ENCODE peak calls at places on chromosomes 16 and 17, in seven cellular contexts. C is CD8-positive, alpha-beta T cell; N is sigmoid colon; J is MM.1S; G is PC-9; F is cardiac muscle cell; Z is OCI-LY7. O is an unnamed sample.

GRCh38 chr16:30659507-30660423 is 1.5 kb downstream of the FBRS start:
- DNase-seq in C (no peak), N (peak; percentile 78), J (peak; percentile 28), G (peak; percentile 72), F (no peak), Z (peak; percentile 26), O (no peak)

GRCh38 chr17:76273923-76274558 is 8.9 kb downstream of the UBALD2 start:
- DNase-seq in C (no peak), N (no peak), J (no peak), G (no peak), F (no peak), Z (peak; percentile 38), O (no peak)

GRCh38 chr17:67239597-67239996 is 5.4 kb downstream of the HELZ start:
- DNase-seq in C (no peak), N (no peak), J (no peak), G (no peak), F (no peak), Z (no peak), O (no peak)

GRCh38 chr16:10835281-10835931 is 16.8 kb upstream of the TVP23A start:
- DNase-seq in C (no peak), N (no peak), J (no peak), G (no peak), F (no peak), Z (no peak), O (no peak)

GRCh38 chr16:72191551-72191950 is 19.6 kb upstream of the PMFBP1 start:
- DNase-seq in C (no peak), N (no peak), J (no peak), G (no peak), F (no peak), Z (no peak), O (no peak)

GRCh38 chr17:82802141-82802540 is 37.7 kb downstream of the ZNF750 start:
- DNase-seq in C (no peak), N (no peak), J (no peak), G (no peak), F (no peak), Z (no peak), O (no peak)

GRCh38 chr16:11047057-11047456 is 102.7 kb downstream of the CLEC16A start:
- DNase-seq in C (no peak), N (peak; percentile 57), J (no peak), G (no peak), F (no peak), Z (no peak), O (peak; percentile 72)

GRCh38 chr17:76458580-76459490 is 5.9 kb upstream of the UBE2O start:
- DNase-seq in C (no peak), N (no peak), J (peak; percentile 54), G (peak; percentile 60), F (peak; percentile 86), Z (peak; percentile 88), O (no peak)

GRCh38 chr16:19114359-19115147 is 789 bp downstream of the ITPRIPL2 start:
- DNase-seq in C (no peak), N (peak; percentile 87), J (no peak), G (peak; percentile 63), F (no peak), Z (no peak), O (no peak)

GRCh38 chr16:85330694-85331188 is 218.5 kb upstream of the CIBAR2 start:
- DNase-seq in C (no peak), N (no peak), J (peak; percentile 19), G (no peak), F (peak; percentile 81), Z (peak; percentile 87), O (peak; percentile 62)

GRCh38 chr17:78237403-78238012 is 6.1 kb downstream of the TMEM235 start:
- DNase-seq in C (no peak), N (no peak), J (no peak), G (no peak), F (no peak), Z (peak; percentile 58), O (no peak)

GRCh38 chr17:7070712-7071111 is 9.3 kb downstream of the CLEC10A start:
- DNase-seq in C (no peak), N (no peak), J (no peak), G (no peak), F (no peak), Z (no peak), O (no peak)

GRCh38 chr16:50458694-50459271 is 89.4 kb upstream of the NKD1 start:
- DNase-seq in C (no peak), N (peak; percentile 36), J (no peak), G (no peak), F (peak; percentile 83), Z (no peak), O (no peak)

GRCh38 chr17:30234296-30234695 is 1.2 kb downstream of the SLC6A4 start:
- DNase-seq in C (no peak), N (no peak), J (no peak), G (no peak), F (no peak), Z (no peak), O (no peak)

GRCh38 chr17:72439893-72440502 is 319.2 kb downstream of the SOX9 start:
- DNase-seq in C (no peak), N (no peak), J (no peak), G (no peak), F (no peak), Z (no peak), O (no peak)

GRCh38 chr16:87138316-87138715 is 178.9 kb downstream of the C16orf95 start:
- DNase-seq in C (no peak), N (peak; percentile 9), J (no peak), G (no peak), F (no peak), Z (no peak), O (no peak)

DNA sequence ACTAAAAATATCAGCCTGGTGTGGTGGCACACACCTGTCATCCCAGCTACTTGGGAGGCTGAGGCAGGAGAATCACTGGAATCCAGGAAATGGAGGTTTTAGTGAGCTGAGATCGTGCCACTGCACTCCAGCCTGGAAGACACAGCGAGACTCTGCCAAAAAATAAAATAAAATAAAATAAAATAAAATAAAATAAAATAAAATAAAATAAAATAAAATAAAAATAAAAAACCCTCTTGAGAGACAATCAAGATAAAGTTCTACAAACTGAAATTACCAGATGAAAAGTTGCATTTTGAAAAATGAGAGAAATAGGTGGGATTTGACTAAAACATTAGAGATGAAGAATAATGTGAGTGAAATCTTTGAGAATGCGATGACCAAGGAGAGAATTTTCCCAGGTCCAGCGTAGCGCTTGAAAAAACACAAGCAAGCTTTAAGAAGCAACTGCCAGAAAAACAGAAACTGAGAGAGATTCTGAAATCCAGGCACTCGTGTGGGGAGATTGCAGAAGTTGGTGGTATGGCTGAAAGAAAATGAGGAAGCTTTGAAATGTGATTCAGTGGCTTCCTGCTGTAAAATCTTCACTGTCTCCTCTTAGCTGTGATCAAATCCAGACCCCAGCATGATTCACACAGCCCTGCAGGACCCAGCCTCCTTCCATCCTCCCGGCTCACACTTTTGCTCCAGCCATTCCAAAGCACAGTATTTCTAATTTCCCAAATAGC is 8.1 kb upstream of the CD300E start:
- DNase-seq in C (no peak), N (no peak), J (no peak), G (no peak), F (peak; percentile 48), Z (peak; percentile 35), O (no peak)
- H3K27ac ChIP-seq in C (no peak overlapping the region), N (peak overlapping the region; percentile 39), J (no peak overlapping the region), G (no peak overlapping the region), F (peak overlapping the region; percentile 76), Z (no peak overlapping the region), O (no peak overlapping the region)

GRCh38 chr16:2121853-2122252 is 13.8 kb downstream of the PKD1 start:
- DNase-seq in C (no peak), N (peak; percentile 89), J (no peak), G (no peak), F (no peak), Z (no peak), O (no peak)
- TF ChIP-seq CTCF in C (no peak), N (no peak), J (no peak), G (no peak), F (no peak), Z (no peak), O (no peak)

GRCh38 chr16:68085259-68086071 is at the start of gene NFATC3:
- DNase-seq in C (peak; percentile 98), N (peak; percentile 99), J (peak; percentile 99), G (peak; percentile 96), F (peak; percentile 97), Z (peak; percentile 98), O (peak; percentile 88)

GRCh38 chr16:68082596-68083238 is 2.5 kb upstream of the NFATC3 start:
- DNase-seq in C (no peak), N (no peak), J (no peak), G (no peak), F (no peak), Z (no peak), O (no peak)

GRCh38 chr16:68083239-68083781 is 1.9 kb upstream of the NFATC3 start:
- DNase-seq in C (no peak), N (no peak), J (no peak), G (no peak), F (no peak), Z (no peak), O (no peak)

GRCh38 chr16:68084504-68085258 is 489 bp upstream of the NFATC3 start:
- DNase-seq in C (peak; percentile 80), N (peak; percentile 95), J (peak; percentile 87), G (peak; percentile 88), F (peak; percentile 85), Z (peak; percentile 93), O (no peak)

DNA sequence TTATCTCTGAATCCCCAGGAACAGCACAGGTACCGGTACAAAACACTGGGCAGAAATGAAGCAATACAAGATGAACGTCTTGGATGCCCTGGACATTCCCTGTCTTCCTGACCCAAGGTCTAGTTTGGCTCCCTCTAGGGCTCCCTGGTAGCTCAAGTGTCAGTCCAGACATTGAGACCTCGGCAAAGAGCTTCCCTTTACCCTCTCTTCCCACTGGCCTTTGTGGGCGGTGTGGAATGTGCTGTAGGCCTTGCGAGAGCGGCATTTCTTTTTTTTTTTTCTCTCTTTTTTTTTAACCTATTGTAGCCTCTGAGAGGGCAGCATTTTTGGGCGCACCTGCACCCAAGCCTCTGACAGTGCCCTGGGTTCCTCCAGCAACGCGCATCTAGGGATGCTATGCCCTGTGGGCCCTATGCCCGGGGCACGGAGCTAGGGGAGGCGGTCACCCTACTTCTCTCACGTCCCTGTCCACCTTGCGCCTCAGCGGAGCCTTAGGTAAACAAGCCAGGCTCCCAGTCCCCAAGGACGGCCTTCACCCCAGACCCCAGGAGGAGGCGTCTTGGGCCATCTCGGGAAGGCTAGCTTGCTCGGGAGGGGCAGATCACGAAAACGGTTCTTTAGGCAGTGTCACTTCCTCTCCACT is 1.2 kb upstream of the NFATC3 start:
- DNase-seq in C (no peak), N (peak; percentile 76), J (no peak), G (peak; percentile 46), F (peak; percentile 28), Z (no peak), O (no peak)
- H3K4me3 ChIP-seq in C (peak overlapping the region; percentile 97), N (peak overlapping the region; percentile 72), J (peak overlapping the region; percentile 81), G (peak overlapping the region; percentile 60), F (peak overlapping the region; percentile 45), Z (peak overlapping the region; percentile 69), O (peak overlapping the region; percentile 64)

GRCh38 chr16:81734632-81735434 is 44.3 kb upstream of the PLCG2 start:
- DNase-seq in C (no peak), N (no peak), J (no peak), G (no peak), F (no peak), Z (no peak), O (no peak)

GRCh38 chr16:81738831-81739496 is 40.1 kb upstream of the PLCG2 start:
- DNase-seq in C (no peak), N (peak; percentile 75), J (no peak), G (no peak), F (no peak), Z (peak; percentile 93), O (no peak)

GRCh38 chr16:81740163-81740562 is 38.9 kb upstream of the PLCG2 start:
- DNase-seq in C (no peak), N (no peak), J (peak; percentile 33), G (no peak), F (no peak), Z (peak; percentile 93), O (no peak)

GRCh38 chr16:81737885-81738536 is 41.1 kb upstream of the PLCG2 start:
- DNase-seq in C (peak; percentile 79), N (peak; percentile 89), J (peak; percentile 64), G (peak; percentile 91), F (peak; percentile 82), Z (peak; percentile 92), O (no peak)

GRCh38 chr16:81739503-81739902 is 39.6 kb upstream of the PLCG2 start:
- DNase-seq in C (no peak), N (no peak), J (no peak), G (no peak), F (no peak), Z (peak; percentile 59), O (no peak)
- H3K27ac ChIP-seq in C (no peak overlapping the region), N (no peak overlapping the region), J (no peak overlapping the region), G (no peak overlapping the region), F (no peak overlapping the region), Z (peak overlapping the region; percentile 89), O (no peak overlapping the region)

O was measured in AG04450.